ENCODE peak calls at places on chromosomes 4 and X, in nine cellular contexts. One of them, this sample, is unnamed. For H3K27me3, the result is how much of the 10 kb centered on the place peaks cover.

GRCh38 chr4:56388311-56388710 is 1.0 kb upstream of the AASDH start:
- DNase-seq in ascending aorta: no peak
- DNase-seq in tibial nerve: no peak
- DNase-seq in heart left ventricle: no peak
- DNase-seq in GM06990: no peak
- DNase-seq in upper lobe of right lung: no peak
- DNase-seq in effector memory CD4-positive, alpha-beta T cell: no peak
- DNase-seq in HCT116: no peak
- DNase-seq in sigmoid colon: no peak
- DNase-seq in this sample: no peak

GRCh38 chr4:173535932-173536331 is 5.9 kb upstream of the HAND2 start:
- DNase-seq in sigmoid colon: no peak
- DNase-seq in tibial nerve: no peak
- DNase-seq in HCT116: no peak
- DNase-seq in upper lobe of right lung: no peak
- DNase-seq in heart left ventricle: no peak
- DNase-seq in GM06990: no peak
- DNase-seq in effector memory CD4-positive, alpha-beta T cell: no peak
- DNase-seq in ascending aorta: no peak
- DNase-seq in this sample: no peak

GRCh38 chrX:148290937-148291336 is 209.5 kb upstream of the AFF2 start:
- DNase-seq in tibial nerve: no peak
- DNase-seq in sigmoid colon: no peak
- DNase-seq in upper lobe of right lung: no peak
- DNase-seq in GM06990: no peak
- DNase-seq in HCT116: no peak
- DNase-seq in ascending aorta: no peak
- DNase-seq in heart left ventricle: no peak
- DNase-seq in effector memory CD4-positive, alpha-beta T cell: no peak
- DNase-seq in this sample: no peak

GRCh38 chr4:165875446-165875845 is 2.4 kb downstream of the TLL1 start:
- DNase-seq in tibial nerve: no peak
- DNase-seq in HCT116: no peak
- DNase-seq in GM06990: no peak
- DNase-seq in heart left ventricle: no peak
- DNase-seq in upper lobe of right lung: no peak
- DNase-seq in effector memory CD4-positive, alpha-beta T cell: no peak
- DNase-seq in ascending aorta: no peak
- DNase-seq in sigmoid colon: no peak
- DNase-seq in this sample: no peak

GRCh38 chr4:55545133-55545532 is 1.6 kb downstream of the CLOCK start:
- DNase-seq in heart left ventricle: no peak
- DNase-seq in effector memory CD4-positive, alpha-beta T cell: no peak
- DNase-seq in sigmoid colon: no peak
- DNase-seq in GM06990: no peak
- DNase-seq in tibial nerve: no peak
- DNase-seq in ascending aorta: no peak
- DNase-seq in HCT116: peak
- DNase-seq in upper lobe of right lung: no peak
- DNase-seq in this sample: peak

GRCh38 chr4:73620115-73620792 is at the start of gene RASSF6:
- DNase-seq in HCT116: peak
- DNase-seq in upper lobe of right lung: peak
- DNase-seq in sigmoid colon: no peak
- DNase-seq in tibial nerve: no peak
- DNase-seq in GM06990: peak
- DNase-seq in effector memory CD4-positive, alpha-beta T cell: no peak
- DNase-seq in ascending aorta: no peak
- DNase-seq in heart left ventricle: no peak
- DNase-seq in this sample: peak

GRCh38 chr4:24949970-24950369 is 37.1 kb upstream of the CCDC149 start:
- DNase-seq in ascending aorta: no peak
- DNase-seq in tibial nerve: no peak
- DNase-seq in effector memory CD4-positive, alpha-beta T cell: no peak
- DNase-seq in heart left ventricle: no peak
- DNase-seq in sigmoid colon: no peak
- DNase-seq in HCT116: no peak
- DNase-seq in upper lobe of right lung: no peak
- DNase-seq in GM06990: no peak
- DNase-seq in this sample: no peak

GRCh38 chr4:156888762-156889161 is 82.8 kb downstream of the PDGFC start:
- DNase-seq in GM06990: no peak
- DNase-seq in heart left ventricle: no peak
- DNase-seq in tibial nerve: no peak
- DNase-seq in HCT116: no peak
- DNase-seq in ascending aorta: no peak
- DNase-seq in upper lobe of right lung: no peak
- DNase-seq in effector memory CD4-positive, alpha-beta T cell: no peak
- DNase-seq in sigmoid colon: no peak
- DNase-seq in this sample: no peak

GRCh38 chr4:118167306-118167705 is 133.0 kb downstream of the NDST3 start:
- DNase-seq in heart left ventricle: no peak
- DNase-seq in sigmoid colon: no peak
- DNase-seq in GM06990: no peak
- DNase-seq in ascending aorta: no peak
- DNase-seq in HCT116: no peak
- DNase-seq in upper lobe of right lung: no peak
- DNase-seq in tibial nerve: no peak
- DNase-seq in effector memory CD4-positive, alpha-beta T cell: no peak
- DNase-seq in this sample: no peak

GRCh38 chrX:31245714-31246113 is 173.9 kb upstream of the FTHL17 start:
- DNase-seq in tibial nerve: no peak
- DNase-seq in upper lobe of right lung: no peak
- DNase-seq in ascending aorta: no peak
- DNase-seq in GM06990: no peak
- DNase-seq in sigmoid colon: no peak
- DNase-seq in heart left ventricle: no peak
- DNase-seq in effector memory CD4-positive, alpha-beta T cell: no peak
- DNase-seq in HCT116: no peak
- DNase-seq in this sample: no peak

GRCh38 chr4:137896221-137896737 is 345.9 kb downstream of the SLC7A11 start:
- DNase-seq in ascending aorta: no peak
- DNase-seq in heart left ventricle: no peak
- DNase-seq in effector memory CD4-positive, alpha-beta T cell: no peak
- DNase-seq in GM06990: no peak
- DNase-seq in HCT116: no peak
- DNase-seq in sigmoid colon: no peak
- DNase-seq in tibial nerve: no peak
- DNase-seq in upper lobe of right lung: no peak
- DNase-seq in this sample: no peak

DNA sequence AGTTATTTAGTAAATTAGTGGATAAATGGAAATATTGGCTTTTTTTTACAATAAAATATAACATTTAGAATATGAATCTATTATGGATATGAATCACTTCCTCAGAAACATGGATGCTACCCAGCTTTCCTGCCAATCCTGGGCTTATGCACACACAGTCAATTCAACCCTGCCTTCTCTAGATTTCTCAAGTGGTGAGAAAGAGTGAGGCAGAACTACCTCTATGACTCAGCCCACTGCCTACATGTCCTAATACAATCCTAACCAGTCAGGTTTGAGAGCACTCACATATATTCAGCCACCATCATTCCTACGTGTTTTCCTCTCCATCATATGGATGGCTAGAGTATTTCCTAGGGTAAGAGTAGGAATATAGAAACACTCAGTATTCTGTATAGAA is 91.1 kb upstream of the ANKRD50 start:
- DNase-seq in tibial nerve: no peak
- DNase-seq in upper lobe of right lung: no peak
- DNase-seq in sigmoid colon: no peak
- DNase-seq in ascending aorta: no peak
- DNase-seq in GM06990: no peak
- DNase-seq in heart left ventricle: no peak
- DNase-seq in effector memory CD4-positive, alpha-beta T cell: no peak
- DNase-seq in HCT116: no peak
- DNase-seq in this sample: no peak
- H3K27me3 ChIP-seq in tibial nerve: under half
- H3K27me3 ChIP-seq in upper lobe of right lung: under half
- H3K27me3 ChIP-seq in sigmoid colon: under half
- H3K27me3 ChIP-seq in ascending aorta: under half
- H3K27me3 ChIP-seq in GM06990: under half
- H3K27me3 ChIP-seq in heart left ventricle: under half
- H3K27me3 ChIP-seq in effector memory CD4-positive, alpha-beta T cell: under half
- H3K27me3 ChIP-seq in HCT116: under half
- H3K27me3 ChIP-seq in this sample: under half

GRCh38 chr4:8078109-8078494 is 80.5 kb downstream of the ABLIM2 start:
- DNase-seq in effector memory CD4-positive, alpha-beta T cell: no peak
- DNase-seq in upper lobe of right lung: no peak
- DNase-seq in sigmoid colon: no peak
- DNase-seq in ascending aorta: no peak
- DNase-seq in GM06990: no peak
- DNase-seq in heart left ventricle: no peak
- DNase-seq in tibial nerve: no peak
- DNase-seq in HCT116: no peak
- DNase-seq in this sample: no peak

GRCh38 chr4:8076023-8076422 is 82.6 kb downstream of the ABLIM2 start:
- DNase-seq in heart left ventricle: no peak
- DNase-seq in tibial nerve: no peak
- DNase-seq in effector memory CD4-positive, alpha-beta T cell: no peak
- DNase-seq in ascending aorta: no peak
- DNase-seq in GM06990: no peak
- DNase-seq in sigmoid colon: no peak
- DNase-seq in HCT116: no peak
- DNase-seq in upper lobe of right lung: no peak
- DNase-seq in this sample: no peak

GRCh38 chr4:8078610-8079015 is 80.0 kb downstream of the ABLIM2 start:
- DNase-seq in HCT116: no peak
- DNase-seq in ascending aorta: no peak
- DNase-seq in effector memory CD4-positive, alpha-beta T cell: no peak
- DNase-seq in GM06990: no peak
- DNase-seq in sigmoid colon: no peak
- DNase-seq in upper lobe of right lung: no peak
- DNase-seq in heart left ventricle: no peak
- DNase-seq in tibial nerve: no peak
- DNase-seq in this sample: no peak

GRCh38 chr4:8079031-8079885 is 79.4 kb downstream of the ABLIM2 start:
- DNase-seq in ascending aorta: no peak
- DNase-seq in tibial nerve: no peak
- DNase-seq in sigmoid colon: no peak
- DNase-seq in heart left ventricle: no peak
- DNase-seq in upper lobe of right lung: no peak
- DNase-seq in effector memory CD4-positive, alpha-beta T cell: no peak
- DNase-seq in HCT116: no peak
- DNase-seq in GM06990: no peak
- DNase-seq in this sample: no peak

DNA sequence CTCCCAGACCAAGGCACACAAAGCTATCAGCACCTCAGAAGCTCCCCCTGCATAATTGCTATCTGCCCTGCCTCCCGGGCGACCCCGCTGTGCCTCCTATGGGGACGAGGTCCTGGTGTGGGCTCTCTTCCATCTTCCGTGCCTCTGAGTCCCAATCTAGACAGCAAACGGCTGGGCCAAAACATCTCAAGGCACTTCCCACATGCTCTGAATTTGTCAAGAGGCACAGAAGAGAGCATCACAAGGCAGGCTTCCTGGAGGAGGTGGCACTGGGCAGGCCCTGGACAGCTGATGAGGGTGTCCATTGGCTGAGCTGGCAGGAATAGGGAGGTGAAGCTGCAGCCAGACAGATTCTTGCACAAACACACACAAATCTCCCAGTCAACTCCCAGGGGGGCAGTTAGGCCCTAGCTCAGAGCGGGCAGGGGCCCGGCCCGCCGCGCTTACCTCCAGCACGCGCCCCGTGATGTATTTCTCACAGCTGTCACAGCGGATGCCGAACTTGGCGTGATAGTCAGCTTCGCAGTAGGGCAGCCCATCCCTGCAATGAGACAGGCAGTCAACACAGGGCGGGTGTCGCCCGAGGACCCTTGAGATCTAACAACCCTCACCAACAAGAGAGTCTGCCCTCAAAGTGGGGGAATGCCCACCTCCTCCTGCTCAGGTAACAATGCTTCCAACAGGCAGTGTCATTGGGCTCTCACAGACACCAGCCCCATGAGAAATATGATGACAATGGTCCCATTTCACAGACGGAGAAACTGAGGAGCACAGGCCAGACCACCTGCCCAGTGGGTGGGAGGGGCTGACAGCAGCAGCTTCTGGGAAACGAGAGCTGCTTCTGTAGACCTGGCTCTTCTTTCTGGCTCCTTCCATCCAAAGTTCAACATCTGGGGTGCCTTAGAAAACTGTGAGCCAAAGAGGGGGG is 81.2 kb downstream of the ABLIM2 start:
- DNase-seq in tibial nerve: no peak
- DNase-seq in ascending aorta: no peak
- DNase-seq in upper lobe of right lung: no peak
- DNase-seq in HCT116: no peak
- DNase-seq in sigmoid colon: no peak
- DNase-seq in GM06990: no peak
- DNase-seq in heart left ventricle: no peak
- DNase-seq in effector memory CD4-positive, alpha-beta T cell: no peak
- DNase-seq in this sample: no peak
- H3K27me3 ChIP-seq in tibial nerve: under half
- H3K27me3 ChIP-seq in ascending aorta: under half
- H3K27me3 ChIP-seq in upper lobe of right lung: under half
- H3K27me3 ChIP-seq in HCT116: under half
- H3K27me3 ChIP-seq in sigmoid colon: under half
- H3K27me3 ChIP-seq in GM06990: under half
- H3K27me3 ChIP-seq in heart left ventricle: under half
- H3K27me3 ChIP-seq in effector memory CD4-positive, alpha-beta T cell: under half
- H3K27me3 ChIP-seq in this sample: under half

DNA sequence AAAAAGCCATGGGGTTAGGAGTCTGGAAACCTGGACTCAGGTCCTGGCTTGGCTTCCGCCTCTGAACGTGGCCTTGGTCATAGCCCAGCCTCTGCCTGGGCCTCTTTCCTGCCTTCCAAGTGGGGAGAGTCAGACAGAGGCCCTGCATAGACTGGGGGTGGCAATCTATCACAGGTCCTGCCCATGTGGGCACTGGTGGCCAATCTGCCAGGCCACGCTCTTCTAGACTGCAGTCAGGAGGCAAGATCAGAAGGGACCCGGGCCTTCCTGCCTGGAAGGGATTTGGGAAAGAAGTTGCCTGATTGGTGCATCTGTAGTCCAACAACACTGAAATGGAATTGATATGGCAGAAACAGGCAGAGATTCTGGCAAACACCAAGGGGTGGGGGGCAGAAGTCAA is 46.1 kb downstream of the CNGA2 start:
- DNase-seq in ascending aorta: no peak
- DNase-seq in tibial nerve: no peak
- DNase-seq in GM06990: no peak
- DNase-seq in effector memory CD4-positive, alpha-beta T cell: no peak
- DNase-seq in heart left ventricle: no peak
- DNase-seq in sigmoid colon: no peak
- DNase-seq in HCT116: no peak
- DNase-seq in upper lobe of right lung: no peak
- DNase-seq in this sample: no peak
- H3K27me3 ChIP-seq in ascending aorta: under half
- H3K27me3 ChIP-seq in tibial nerve: under half
- H3K27me3 ChIP-seq in GM06990: under half
- H3K27me3 ChIP-seq in effector memory CD4-positive, alpha-beta T cell: under half
- H3K27me3 ChIP-seq in heart left ventricle: under half
- H3K27me3 ChIP-seq in sigmoid colon: under half
- H3K27me3 ChIP-seq in HCT116: under half
- H3K27me3 ChIP-seq in upper lobe of right lung: under half
- H3K27me3 ChIP-seq in this sample: under half

DNA sequence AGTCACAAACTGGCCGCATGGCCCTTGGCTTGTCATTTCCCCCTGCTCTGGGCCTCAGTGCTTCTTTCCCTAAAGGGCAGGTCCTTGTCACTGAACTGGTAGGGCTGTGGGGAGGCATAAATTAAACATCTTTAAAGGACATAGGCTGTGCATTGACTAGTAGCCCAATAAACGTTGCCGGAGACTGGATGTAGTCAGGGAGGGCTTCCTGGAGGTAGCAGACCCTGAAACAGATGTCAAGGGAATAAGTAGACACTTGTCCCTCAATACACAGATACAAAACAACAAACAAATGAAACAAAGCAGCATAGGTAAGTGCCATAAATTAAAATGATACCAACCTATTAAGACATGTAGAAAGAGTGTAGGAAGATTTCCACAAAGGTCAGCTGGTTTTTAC is 71.8 kb upstream of the PSAPL1 start:
- DNase-seq in tibial nerve: no peak
- DNase-seq in HCT116: no peak
- DNase-seq in ascending aorta: no peak
- DNase-seq in heart left ventricle: no peak
- DNase-seq in upper lobe of right lung: no peak
- DNase-seq in GM06990: no peak
- DNase-seq in sigmoid colon: no peak
- DNase-seq in effector memory CD4-positive, alpha-beta T cell: no peak
- DNase-seq in this sample: no peak
- H3K27me3 ChIP-seq in tibial nerve: under half
- H3K27me3 ChIP-seq in HCT116: under half
- H3K27me3 ChIP-seq in ascending aorta: under half
- H3K27me3 ChIP-seq in heart left ventricle: under half
- H3K27me3 ChIP-seq in upper lobe of right lung: under half
- H3K27me3 ChIP-seq in GM06990: under half
- H3K27me3 ChIP-seq in sigmoid colon: under half
- H3K27me3 ChIP-seq in effector memory CD4-positive, alpha-beta T cell: under half
- H3K27me3 ChIP-seq in this sample: under half

This sample was measured in PC-9.